ENCODE peak calls at places on chromosomes 3 and 15, in nine cellular contexts. L is colonic mucosa, U is astrocyte of the spinal cord, K is breast epithelium, J is foreskin fibroblast, P is body of pancreas, O is fibroblast of pulmonary artery, T is lower leg skin, E is Panc1. A is an unnamed sample.

GRCh38 chr3:123090700-123091585 is 24.1 kb downstream of the PDIA5 start:
- DNase-seq in L (no peak), U (no peak), K (no peak), J (no peak), P (no peak), O (no peak), T (no peak), E (no peak), A (no peak)

GRCh38 chr15:98760112-98760826 is 111.9 kb downstream of the IGF1R start:
- DNase-seq in L (no peak), U (no peak), K (peak; percentile 73), J (no peak), P (no peak), O (no peak), T (no peak), E (no peak), A (no peak)

GRCh38 chr15:37793851-37794250 is 140.6 kb upstream of the TMCO5A start:
- DNase-seq in L (no peak), U (no peak), K (no peak), J (no peak), P (no peak), O (peak; percentile 22), T (no peak), E (no peak), A (no peak)

GRCh38 chr15:81038975-81039607 is 38.4 kb downstream of the TLNRD1 start:
- DNase-seq in L (no peak), U (no peak), K (no peak), J (no peak), P (peak; percentile 86), O (peak; percentile 69), T (no peak), E (no peak), A (no peak)

GRCh38 chr3:15033103-15033502 is 32.0 kb downstream of the MRPS25 start:
- DNase-seq in L (no peak), U (no peak), K (no peak), J (no peak), P (no peak), O (no peak), T (no peak), E (no peak), A (no peak)

GRCh38 chr3:139491027-139491700 is 14.8 kb upstream of the RBP2 start:
- DNase-seq in L (no peak), U (no peak), K (no peak), J (no peak), P (peak; percentile 74), O (no peak), T (no peak), E (no peak), A (no peak)

GRCh38 chr15:73991726-73992593 is at the start of gene STOML1:
- DNase-seq in L (peak; percentile 94), U (peak; percentile 93), K (peak; percentile 88), J (peak; percentile 98), P (peak; percentile 94), O (peak; percentile 94), T (peak; percentile 84), E (no peak), A (peak; percentile 95)

GRCh38 chr15:34341922-34342736 is 807 bp downstream of the NOP10 start:
- DNase-seq in L (no peak), U (no peak), K (no peak), J (no peak), P (no peak), O (no peak), T (no peak), E (no peak), A (no peak)

DNA sequence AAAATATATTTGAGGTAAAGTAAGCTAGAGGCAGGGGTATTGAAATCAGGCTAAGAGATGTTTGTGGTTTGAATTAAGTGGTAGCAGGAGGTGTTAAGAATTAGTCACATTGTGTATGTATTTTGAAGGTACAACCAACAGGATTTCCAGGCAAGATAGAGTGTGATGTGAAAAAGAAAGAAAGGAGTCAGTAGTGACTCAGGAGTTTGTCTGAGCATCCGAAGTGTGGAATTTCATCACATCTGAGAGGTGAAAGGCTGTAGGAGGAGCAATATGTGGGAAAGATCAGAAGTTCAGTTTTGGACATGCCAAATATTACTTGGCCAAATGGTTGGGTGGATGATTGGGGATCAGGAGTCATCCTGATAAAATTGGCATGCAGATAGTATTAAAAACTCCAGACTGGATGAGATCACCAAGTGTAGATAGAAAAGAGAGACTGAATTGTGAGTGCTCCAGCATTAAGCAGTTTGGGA is 32.1 kb upstream of the EBLN2 start:
- DNase-seq in L (no peak), U (peak; percentile 73), K (no peak), J (peak; percentile 88), P (no peak), O (peak; percentile 82), T (peak; percentile 21), E (no peak), A (no peak)
- TF ChIP-seq CTCF in L (no peak), U (no peak), K (no peak), J (no peak), P (no peak), O (no peak), T (no peak), E (no peak), A (no peak)

GRCh38 chr15:100372695-100373036 is 30.9 kb upstream of the ADAMTS17 start:
- DNase-seq in L (no peak), U (no peak), K (no peak), J (no peak), P (peak; percentile 19), O (no peak), T (no peak), E (no peak), A (no peak)

GRCh38 chr15:100373037-100373896 is 31.5 kb upstream of the ADAMTS17 start:
- DNase-seq in L (no peak), U (no peak), K (no peak), J (no peak), P (no peak), O (no peak), T (no peak), E (no peak), A (no peak)

GRCh38 chr15:100373942-100374341 is 32.2 kb upstream of the ADAMTS17 start:
- DNase-seq in L (no peak), U (no peak), K (no peak), J (no peak), P (no peak), O (no peak), T (no peak), E (no peak), A (no peak)
- H3K4me3 ChIP-seq in L (no peak overlapping the region), U (no peak overlapping the region), K (peak overlapping the region; percentile 57), J (no peak overlapping the region), P (no peak overlapping the region), O (no peak overlapping the region), T (no peak overlapping the region), E (no peak overlapping the region), A (no peak overlapping the region)

GRCh38 chr15:44125879-44126278 is 69.2 kb downstream of the FRMD5 start:
- DNase-seq in L (no peak), U (no peak), K (no peak), J (no peak), P (no peak), O (no peak), T (no peak), E (no peak), A (no peak)

GRCh38 chr15:44128443-44128842 is 66.6 kb downstream of the FRMD5 start:
- DNase-seq in L (no peak), U (no peak), K (no peak), J (no peak), P (no peak), O (no peak), T (no peak), E (no peak), A (no peak)

GRCh38 chr15:44130778-44131177 is 64.3 kb downstream of the FRMD5 start:
- DNase-seq in L (no peak), U (no peak), K (no peak), J (peak; percentile 32), P (no peak), O (no peak), T (no peak), E (no peak), A (no peak)

GRCh38 chr15:44132057-44132456 is 63.0 kb downstream of the FRMD5 start:
- DNase-seq in L (no peak), U (no peak), K (no peak), J (no peak), P (no peak), O (no peak), T (no peak), E (no peak), A (no peak)

GRCh38 chr15:44129911-44130310 is 65.2 kb downstream of the FRMD5 start:
- DNase-seq in L (no peak), U (no peak), K (no peak), J (no peak), P (no peak), O (no peak), T (no peak), E (no peak), A (no peak)
- TF ChIP-seq CTCF in L (no peak), U (no peak), K (no peak), J (no peak), P (no peak), O (no peak), T (no peak), E (no peak), A (no peak)

GRCh38 chr3:13650210-13651056 is 101.5 kb downstream of the FBLN2 start:
- DNase-seq in L (peak; percentile 76), U (peak; percentile 62), K (peak; percentile 72), J (peak; percentile 83), P (peak; percentile 72), O (peak; percentile 74), T (peak; percentile 53), E (peak; percentile 33), A (peak; percentile 89)

GRCh38 chr3:13652728-13653127 is 103.8 kb downstream of the FBLN2 start:
- DNase-seq in L (no peak), U (no peak), K (no peak), J (no peak), P (no peak), O (no peak), T (no peak), E (no peak), A (no peak)

GRCh38 chr3:13651775-13652428 is 103.0 kb downstream of the FBLN2 start:
- DNase-seq in L (no peak), U (no peak), K (no peak), J (no peak), P (no peak), O (no peak), T (no peak), E (no peak), A (no peak)

GRCh38 chr3:13648744-13649096 is 99.8 kb downstream of the FBLN2 start:
- DNase-seq in L (no peak), U (no peak), K (no peak), J (no peak), P (no peak), O (no peak), T (no peak), E (no peak), A (no peak)

DNA sequence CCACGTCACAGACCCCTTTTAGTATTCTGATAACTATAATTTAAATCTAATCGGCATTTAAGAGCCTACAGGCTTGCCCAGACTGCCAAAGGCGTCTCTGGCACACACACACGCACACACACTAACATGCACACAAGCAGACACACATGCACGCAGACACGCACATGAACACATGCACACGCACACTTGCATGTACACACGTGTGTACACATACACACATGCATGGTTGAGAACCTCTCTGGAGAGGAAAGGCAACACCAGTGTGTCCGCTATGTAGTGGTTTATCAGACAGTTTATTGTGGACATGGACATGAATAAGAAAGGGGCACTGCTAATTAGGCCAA is 102.1 kb downstream of the FBLN2 start:
- DNase-seq in L (no peak), U (no peak), K (no peak), J (no peak), P (no peak), O (no peak), T (no peak), E (no peak), A (no peak)
- H3K4me3 ChIP-seq in L (no peak overlapping the region), U (no peak overlapping the region), K (no peak overlapping the region), J (no peak overlapping the region), P (no peak overlapping the region), O (no peak overlapping the region), T (no peak overlapping the region), E (no peak overlapping the region), A (no peak overlapping the region)

GRCh38 chr3:170483485-170484262 is 65.0 kb downstream of the CLDN11 start:
- DNase-seq in L (no peak), U (no peak), K (no peak), J (no peak), P (no peak), O (no peak), T (no peak), E (no peak), A (no peak)
- TF ChIP-seq CTCF in L (no peak), U (peak; percentile 29), K (no peak), J (no peak), P (no peak), O (peak; percentile 23), T (no peak), E (no peak), A (no peak)